ENCODE peak calls at places on chromosomes 5 and 9, in four cellular contexts. One of them, this sample, is unnamed. For H3K4me1, the result is how much of the 10 kb centered on the place peaks cover.

GRCh38 chr5:93017854-93018253 is 563.2 kb downstream of the NR2F1-AS1 start:
- DNase-seq in HepG2: no peak
- DNase-seq in H1: no peak
- DNase-seq in GM12878: no peak
- DNase-seq in this sample: no peak

GRCh38 chr5:126801992-126802294 is 25.0 kb downstream of the LMNB1 start:
- DNase-seq in H1: no peak
- DNase-seq in GM12878: no peak
- DNase-seq in HepG2: peak
- DNase-seq in this sample: no peak

GRCh38 chr9:6997330-6997729 is 239.6 kb downstream of the KDM4C start:
- DNase-seq in H1: no peak
- DNase-seq in GM12878: no peak
- DNase-seq in HepG2: no peak
- DNase-seq in this sample: no peak

GRCh38 chr5:52577546-52577945 is 210.2 kb upstream of the ITGA1 start:
- DNase-seq in GM12878: no peak
- DNase-seq in HepG2: no peak
- DNase-seq in H1: no peak
- DNase-seq in this sample: no peak

GRCh38 chr9:112558476-112558875 is 71.8 kb downstream of the KIAA1958 start:
- DNase-seq in HepG2: no peak
- DNase-seq in H1: no peak
- DNase-seq in GM12878: no peak
- DNase-seq in this sample: no peak

GRCh38 chr5:61162832-61163567 is 732 bp upstream of the SMIM15 start:
- DNase-seq in H1: no peak
- DNase-seq in GM12878: no peak
- DNase-seq in HepG2: peak
- DNase-seq in this sample: no peak

GRCh38 chr5:173604141-173604540 is 12.3 kb downstream of the BOD1 start:
- DNase-seq in HepG2: no peak
- DNase-seq in H1: no peak
- DNase-seq in GM12878: no peak
- DNase-seq in this sample: no peak

GRCh38 chr5:147223951-147224791 is 10.7 kb upstream of the STK32A start:
- DNase-seq in GM12878: no peak
- DNase-seq in HepG2: peak
- DNase-seq in H1: no peak
- DNase-seq in this sample: peak

GRCh38 chr5:151739395-151739794 is 19.0 kb downstream of the ATOX1 start:
- DNase-seq in HepG2: no peak
- DNase-seq in GM12878: no peak
- DNase-seq in H1: no peak
- DNase-seq in this sample: no peak

GRCh38 chr5:138372653-138373052 is 20.2 kb downstream of the KDM3B start:
- DNase-seq in HepG2: no peak
- DNase-seq in H1: no peak
- DNase-seq in GM12878: no peak
- DNase-seq in this sample: no peak

GRCh38 chr5:167348286-167348926 is 943.0 kb upstream of the WWC1 start:
- DNase-seq in HepG2: no peak
- DNase-seq in H1: no peak
- DNase-seq in GM12878: no peak
- DNase-seq in this sample: no peak

GRCh38 chr5:170353011-170353890 is 35.9 kb downstream of the KCNMB1 start:
- DNase-seq in GM12878: no peak
- DNase-seq in HepG2: no peak
- DNase-seq in H1: peak
- DNase-seq in this sample: no peak
- TF ChIP-seq SUZ12 in GM12878: no peak
- TF ChIP-seq SUZ12 in HepG2: no peak
- TF ChIP-seq SUZ12 in H1: no peak
- TF ChIP-seq SUZ12 in this sample: no peak

DNA sequence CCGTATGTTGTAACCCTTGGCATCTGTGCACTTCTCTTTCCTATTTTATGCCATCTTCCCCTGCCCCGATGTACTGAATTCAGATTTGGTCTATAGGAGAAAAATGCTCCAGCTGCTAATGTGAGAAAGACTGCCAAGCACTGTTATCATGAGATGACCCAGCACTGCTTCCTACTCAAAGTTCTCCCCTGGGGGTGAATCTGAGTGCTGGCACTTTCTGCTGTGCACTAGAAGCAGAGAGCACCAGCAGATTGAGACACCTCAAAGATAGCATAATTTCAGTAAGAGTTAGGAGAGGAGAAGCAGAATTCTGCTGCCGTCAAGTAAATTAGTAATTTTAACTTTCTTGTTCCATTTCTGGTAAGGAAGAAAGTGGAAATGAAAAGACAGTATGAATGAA is 92.8 kb upstream of the ACOT12 start:
- DNase-seq in HepG2: no peak
- DNase-seq in GM12878: no peak
- DNase-seq in H1: no peak
- DNase-seq in this sample: no peak
- TF ChIP-seq YY1 in HepG2: no peak
- TF ChIP-seq YY1 in GM12878: no peak
- TF ChIP-seq YY1 in H1: no peak
- TF ChIP-seq YY1 in this sample: no peak

GRCh38 chr9:134892820-134893420 is 12.3 kb downstream of the FCN2 start:
- DNase-seq in HepG2: no peak
- DNase-seq in H1: no peak
- DNase-seq in GM12878: no peak
- DNase-seq in this sample: no peak

GRCh38 chr9:134895849-134896833 is 15.5 kb downstream of the FCN2 start:
- DNase-seq in H1: no peak
- DNase-seq in GM12878: no peak
- DNase-seq in HepG2: no peak
- DNase-seq in this sample: peak

GRCh38 chr9:134894136-134894860 is 13.7 kb downstream of the FCN2 start:
- DNase-seq in GM12878: no peak
- DNase-seq in HepG2: no peak
- DNase-seq in H1: no peak
- DNase-seq in this sample: no peak

GRCh38 chr9:134896834-134897583 is 16.4 kb downstream of the FCN2 start:
- DNase-seq in GM12878: no peak
- DNase-seq in H1: no peak
- DNase-seq in HepG2: no peak
- DNase-seq in this sample: no peak

GRCh38 chr9:134895103-134895502 is 14.5 kb downstream of the FCN2 start:
- DNase-seq in GM12878: no peak
- DNase-seq in H1: no peak
- DNase-seq in HepG2: no peak
- DNase-seq in this sample: no peak
- H3K4me1 ChIP-seq in GM12878: under half
- H3K4me1 ChIP-seq in H1: under half
- H3K4me1 ChIP-seq in HepG2: under half
- H3K4me1 ChIP-seq in this sample: under half

GRCh38 chr5:1763548-1763911 is 36.1 kb downstream of the MRPL36 start:
- DNase-seq in GM12878: no peak
- DNase-seq in H1: peak
- DNase-seq in HepG2: peak
- DNase-seq in this sample: peak

GRCh38 chr5:1765880-1766235 is 33.8 kb downstream of the MRPL36 start:
- DNase-seq in HepG2: no peak
- DNase-seq in GM12878: no peak
- DNase-seq in H1: no peak
- DNase-seq in this sample: no peak

GRCh38 chr5:1763960-1764605 is 35.6 kb downstream of the MRPL36 start:
- DNase-seq in HepG2: no peak
- DNase-seq in GM12878: no peak
- DNase-seq in H1: peak
- DNase-seq in this sample: no peak

GRCh38 chr5:1764606-1764960 is 35.1 kb downstream of the MRPL36 start:
- DNase-seq in HepG2: no peak
- DNase-seq in H1: peak
- DNase-seq in GM12878: no peak
- DNase-seq in this sample: no peak

GRCh38 chr5:1765141-1765879 is 34.3 kb downstream of the MRPL36 start:
- DNase-seq in H1: no peak
- DNase-seq in GM12878: no peak
- DNase-seq in HepG2: no peak
- DNase-seq in this sample: no peak
- TF ChIP-seq SUZ12 in H1: no peak
- TF ChIP-seq SUZ12 in GM12878: no peak
- TF ChIP-seq SUZ12 in HepG2: no peak
- TF ChIP-seq SUZ12 in this sample: no peak

GRCh38 chr5:42655982-42656660 is 100.5 kb upstream of the CCDC152 start:
- DNase-seq in GM12878: no peak
- DNase-seq in H1: no peak
- DNase-seq in HepG2: no peak
- DNase-seq in this sample: no peak
- TF ChIP-seq YY1 in GM12878: no peak
- TF ChIP-seq YY1 in H1: no peak
- TF ChIP-seq YY1 in HepG2: no peak
- TF ChIP-seq YY1 in this sample: no peak

DNA sequence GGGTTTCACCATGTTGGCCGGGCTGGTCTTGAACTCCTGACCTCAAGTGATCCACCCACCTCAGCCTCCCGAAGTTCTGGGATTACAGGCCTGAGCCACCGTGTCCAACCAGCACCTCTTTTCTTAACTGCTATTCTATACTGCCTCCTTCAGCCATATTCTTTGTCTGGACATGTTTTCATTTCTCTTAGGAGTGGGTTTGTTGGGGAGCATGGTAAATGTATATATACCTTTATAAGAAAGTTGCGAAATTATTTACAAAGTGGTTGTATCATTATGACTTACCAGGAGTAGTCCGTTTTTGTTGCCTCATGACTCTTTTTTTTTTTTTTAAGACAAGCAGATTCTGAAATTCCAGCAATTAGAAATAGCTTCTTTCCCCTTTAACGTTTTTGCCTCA is 38.7 kb downstream of the CDC42SE2 start:
- DNase-seq in HepG2: no peak
- DNase-seq in GM12878: no peak
- DNase-seq in H1: no peak
- DNase-seq in this sample: no peak
- H3K4me1 ChIP-seq in HepG2: under half
- H3K4me1 ChIP-seq in GM12878: under half
- H3K4me1 ChIP-seq in H1: under half
- H3K4me1 ChIP-seq in this sample: under half